ENCODE peak calls at places on chromosomes 1 and 21, in seven cellular contexts. C is OCI-LY7, M is tibial artery, I is kidney, Y is stomach, V is keratinocyte, A is uterus. Z is an unnamed sample.

GRCh38 chr1:3053366-3053980 is 15.5 kb upstream of the PRDM16 start:
- DNase-seq in M (peak; percentile 48), Y (no peak), A (no peak), V (no peak), C (no peak), I (peak; percentile 59), Z (no peak)

GRCh38 chr1:15951341-15952153 is 24.4 kb downstream of the ZBTB17 start:
- DNase-seq in I (peak; percentile 74), V (no peak), A (no peak), Y (no peak), C (no peak), M (peak; percentile 63), Z (no peak)

GRCh38 chr1:228139931-228140723 is at the start of gene GUK1:
- DNase-seq in Y (peak; percentile 100), I (peak; percentile 100), A (peak; percentile 100), M (peak; percentile 100), V (peak; percentile 99), C (peak; percentile 100), Z (peak; percentile 96)

GRCh38 chr1:215083408-215083961 is 948 bp downstream of the KCNK2 start:
- DNase-seq in M (peak; percentile 64), I (peak; percentile 59), V (no peak), C (no peak), Y (no peak), A (no peak), Z (no peak)

GRCh38 chr1:25732821-25733220 is 67.2 kb upstream of the SELENON start:
- DNase-seq in Y (no peak), C (no peak), A (no peak), M (no peak), I (no peak), V (no peak), Z (no peak)

GRCh38 chr1:98439471-98439870 is 222.1 kb upstream of the SNX7 start:
- DNase-seq in A (no peak), C (no peak), Y (no peak), I (no peak), V (no peak), M (no peak), Z (no peak)

GRCh38 chr1:175208773-175209492 is 16.4 kb upstream of the KIAA0040 start:
- DNase-seq in C (peak; percentile 91), V (no peak), I (no peak), Y (no peak), A (no peak), M (no peak), Z (no peak)

GRCh38 chr1:182752077-182752826 is 37.3 kb upstream of the NPL start:
- DNase-seq in I (no peak), C (no peak), M (no peak), A (peak; percentile 19), Y (no peak), V (no peak), Z (no peak)

GRCh38 chr1:183723571-183723970 is 70.5 kb upstream of the APOBEC4 start:
- DNase-seq in Y (no peak), A (no peak), C (no peak), M (no peak), I (no peak), V (no peak), Z (no peak)

GRCh38 chr1:91502882-91503184 is 2.2 kb downstream of the CDC7 start:
- DNase-seq in A (no peak), I (no peak), V (no peak), Y (no peak), M (no peak), C (peak; percentile 61), Z (no peak)

GRCh38 chr21:43299441-43300277 is 127.3 kb downstream of the SIK1 start:
- DNase-seq in Y (no peak), C (no peak), I (peak; percentile 64), A (no peak), M (no peak), V (no peak), Z (no peak)

GRCh38 chr21:44972301-44972814 is 32.5 kb downstream of the SLX9 start:
- DNase-seq in A (no peak), Y (no peak), I (peak; percentile 66), C (no peak), V (no peak), M (no peak), Z (no peak)
- H3K27ac ChIP-seq in A (no peak overlapping the region), Y (no peak overlapping the region), I (no peak overlapping the region), C (no peak overlapping the region), V (no peak overlapping the region), M (peak overlapping the region; percentile 93), Z (peak overlapping the region; percentile 26)

DNA sequence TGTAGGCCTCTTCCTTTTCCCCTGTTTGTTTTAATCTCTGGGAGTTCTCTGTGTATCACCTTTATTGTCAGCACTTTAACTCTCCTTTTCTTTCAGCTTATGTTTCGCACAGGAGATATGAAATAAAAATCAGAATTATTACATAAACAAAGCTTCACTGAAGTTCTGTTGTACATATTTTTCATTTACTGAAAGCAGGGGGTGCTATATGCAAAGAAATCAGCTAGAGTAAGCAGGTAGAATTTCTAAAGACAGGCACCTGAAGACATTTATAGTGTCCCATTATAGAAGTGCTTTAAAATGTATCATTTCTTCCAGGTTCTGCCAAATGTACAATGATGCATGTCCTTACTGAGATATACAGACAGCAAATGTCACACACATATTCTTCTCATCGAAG is 585.0 kb downstream of the PLA2G4A start:
- DNase-seq in M (no peak), C (no peak), A (no peak), V (no peak), I (no peak), Y (no peak), Z (peak; percentile 5)
- TF ChIP-seq CTCF in M (no peak), C (peak; percentile 11), A (no peak), V (no peak), I (no peak), Y (no peak), Z (no peak)

GRCh38 chr21:45357436-45358260 is 47.3 kb upstream of the COL18A1 start:
- DNase-seq in C (no peak), I (peak; percentile 85), A (peak; percentile 74), M (no peak), V (no peak), Y (peak; percentile 60), Z (no peak)

GRCh38 chr21:45358261-45358670 is 46.7 kb upstream of the COL18A1 start:
- DNase-seq in I (peak; percentile 50), M (no peak), Y (no peak), V (no peak), A (no peak), C (no peak), Z (no peak)

GRCh38 chr21:45356653-45357435 is 48.1 kb upstream of the COL18A1 start:
- DNase-seq in M (no peak), Y (no peak), I (peak; percentile 43), V (no peak), C (no peak), A (no peak), Z (no peak)

GRCh38 chr21:45359451-45360217 is 45.3 kb upstream of the COL18A1 start:
- DNase-seq in C (no peak), Y (no peak), V (no peak), I (peak; percentile 69), A (no peak), M (no peak), Z (no peak)

GRCh38 chr21:45358711-45359310 is 46.2 kb upstream of the COL18A1 start:
- DNase-seq in A (no peak), I (peak; percentile 56), V (no peak), Y (no peak), M (no peak), C (no peak), Z (no peak)
- H3K27ac ChIP-seq in A (no peak overlapping the region), I (peak overlapping the region; percentile 79), V (no peak overlapping the region), Y (no peak overlapping the region), M (no peak overlapping the region), C (no peak overlapping the region), Z (no peak overlapping the region)

DNA sequence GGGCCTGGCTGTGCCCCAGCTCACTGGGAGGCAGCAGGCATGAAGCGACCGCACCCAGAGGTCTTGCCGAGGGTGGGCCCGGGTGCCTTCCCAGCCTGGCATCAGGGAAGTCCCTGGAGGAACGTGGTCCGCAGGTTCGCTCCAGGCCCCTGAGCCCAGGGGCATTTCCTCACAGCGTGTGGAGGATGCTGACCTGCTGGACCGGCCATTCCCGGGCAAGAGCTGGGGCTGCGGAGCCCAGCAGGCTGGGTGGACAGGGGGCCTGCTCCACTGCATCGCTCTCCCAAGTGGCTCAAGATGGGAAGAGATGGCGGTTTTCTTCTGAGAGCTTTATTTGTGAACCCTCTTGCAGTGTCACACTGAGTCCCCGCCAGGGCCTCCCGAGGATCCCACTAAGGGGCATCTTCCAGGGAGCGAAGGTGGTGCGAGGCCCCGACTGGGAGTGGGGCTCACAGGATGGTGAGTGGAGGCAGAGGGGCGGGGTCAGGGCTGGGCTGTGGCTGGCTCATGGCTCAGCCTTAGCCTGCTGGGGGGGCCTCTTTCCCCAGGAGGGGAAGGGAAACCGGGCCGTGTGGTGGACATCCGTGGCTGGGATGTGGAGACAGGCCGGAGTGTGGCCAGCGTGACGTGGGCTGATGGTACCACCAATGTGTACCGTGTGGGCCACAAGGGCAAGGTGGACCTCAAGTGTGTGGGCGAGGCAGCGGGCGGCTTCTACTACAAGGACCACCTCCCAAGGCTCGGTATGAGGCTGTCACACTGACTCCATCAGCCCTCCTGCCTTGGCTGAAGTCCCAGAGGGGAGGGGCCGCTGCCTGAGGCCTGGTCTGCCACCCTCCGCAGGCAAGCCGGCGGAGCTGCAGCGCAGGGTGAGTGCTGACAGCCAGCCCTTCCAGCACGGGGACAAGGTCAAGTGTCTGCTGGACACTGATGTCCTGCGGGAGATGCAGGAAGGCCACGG is 7.2 kb upstream of the MMP23B start:
- DNase-seq in M (no peak), A (no peak), I (no peak), V (no peak), C (no peak), Y (no peak), Z (no peak)
- TF ChIP-seq CTCF in M (no peak), A (no peak), I (no peak), V (no peak), C (no peak), Y (no peak), Z (no peak)

GRCh38 chr1:30890502-30891222 is 17.9 kb downstream of the SDC3 start:
- DNase-seq in A (no peak), I (no peak), Y (no peak), C (no peak), M (no peak), V (no peak), Z (no peak)

GRCh38 chr1:30892671-30893073 is 15.9 kb downstream of the SDC3 start:
- DNase-seq in M (no peak), Y (no peak), V (no peak), A (no peak), I (no peak), C (no peak), Z (no peak)

GRCh38 chr1:30891223-30891552 is 17.4 kb downstream of the SDC3 start:
- DNase-seq in M (no peak), A (no peak), Y (no peak), C (no peak), I (peak; percentile 61), V (no peak), Z (no peak)

GRCh38 chr1:30893776-30894507 is 14.6 kb downstream of the SDC3 start:
- DNase-seq in I (no peak), V (no peak), A (no peak), M (no peak), C (no peak), Y (no peak), Z (no peak)

GRCh38 chr1:30892251-30892650 is 16.3 kb downstream of the SDC3 start:
- DNase-seq in A (no peak), I (no peak), Y (no peak), C (no peak), V (no peak), M (no peak), Z (no peak)
- H3K27ac ChIP-seq in A (peak overlapping the region; percentile 14), I (no peak overlapping the region), Y (no peak overlapping the region), C (no peak overlapping the region), V (no peak overlapping the region), M (peak overlapping the region; percentile 92), Z (no peak overlapping the region)